ENCODE peak calls at places on chromosomes 1 and 21, in seven cellular contexts. One of them, this sample, is unnamed.

GRCh38 chr1:232542633-232543032 is 87.3 kb downstream of the SIPA1L2 start:
- DNase-seq in IMR-90: no peak
- DNase-seq in sigmoid colon: no peak
- DNase-seq in BJ: no peak
- DNase-seq in left ventricle myocardium inferior: no peak
- DNase-seq in uterus: no peak
- DNase-seq in Panc1: no peak
- DNase-seq in this sample: no peak

GRCh38 chr1:46488343-46489168 is 1.1 kb upstream of the DMBX1 start:
- DNase-seq in left ventricle myocardium inferior: no peak
- DNase-seq in sigmoid colon: no peak
- DNase-seq in IMR-90: peak; percentile 30
- DNase-seq in Panc1: no peak
- DNase-seq in uterus: no peak
- DNase-seq in BJ: no peak
- DNase-seq in this sample: peak; percentile 11

GRCh38 chr1:93692983-93693591 is 11.4 kb upstream of the BCAR3 start:
- DNase-seq in BJ: peak; percentile 59
- DNase-seq in IMR-90: peak; percentile 90
- DNase-seq in left ventricle myocardium inferior: no peak
- DNase-seq in Panc1: peak; percentile 87
- DNase-seq in sigmoid colon: no peak
- DNase-seq in uterus: no peak
- DNase-seq in this sample: peak; percentile 97

GRCh38 chr1:17636612-17637011 is 97.1 kb downstream of the ARHGEF10L start:
- DNase-seq in Panc1: no peak
- DNase-seq in IMR-90: peak; percentile 40
- DNase-seq in left ventricle myocardium inferior: no peak
- DNase-seq in uterus: no peak
- DNase-seq in sigmoid colon: no peak
- DNase-seq in BJ: no peak
- DNase-seq in this sample: peak; percentile 13

GRCh38 chr21:38471766-38472165 is 26.5 kb downstream of the ERG start:
- DNase-seq in Panc1: no peak
- DNase-seq in left ventricle myocardium inferior: no peak
- DNase-seq in sigmoid colon: no peak
- DNase-seq in uterus: no peak
- DNase-seq in IMR-90: no peak
- DNase-seq in BJ: no peak
- DNase-seq in this sample: peak; percentile 47

GRCh38 chr1:67662884-67663283 is 22.1 kb upstream of the GADD45A start:
- DNase-seq in uterus: no peak
- DNase-seq in sigmoid colon: no peak
- DNase-seq in left ventricle myocardium inferior: no peak
- DNase-seq in BJ: no peak
- DNase-seq in IMR-90: no peak
- DNase-seq in Panc1: no peak
- DNase-seq in this sample: no peak

GRCh38 chr1:6861075-6861724 is 75.9 kb downstream of the CAMTA1 start:
- DNase-seq in Panc1: no peak
- DNase-seq in uterus: no peak
- DNase-seq in left ventricle myocardium inferior: no peak
- DNase-seq in IMR-90: no peak
- DNase-seq in BJ: no peak
- DNase-seq in sigmoid colon: no peak
- DNase-seq in this sample: no peak

GRCh38 chr1:33180226-33181037 is 1.4 kb downstream of the TRIM62 start:
- DNase-seq in BJ: no peak
- DNase-seq in sigmoid colon: peak; percentile 95
- DNase-seq in left ventricle myocardium inferior: peak; percentile 94
- DNase-seq in IMR-90: peak; percentile 80
- DNase-seq in Panc1: no peak
- DNase-seq in uterus: peak; percentile 92
- DNase-seq in this sample: peak; percentile 63

GRCh38 chr21:27450216-27450615 is 483.3 kb upstream of the ADAMTS5 start:
- DNase-seq in IMR-90: no peak
- DNase-seq in sigmoid colon: no peak
- DNase-seq in uterus: no peak
- DNase-seq in Panc1: no peak
- DNase-seq in left ventricle myocardium inferior: no peak
- DNase-seq in BJ: no peak
- DNase-seq in this sample: no peak

GRCh38 chr1:6185635-6186382 is 5.7 kb upstream of the CHD5 start:
- DNase-seq in IMR-90: peak; percentile 41
- DNase-seq in Panc1: no peak
- DNase-seq in sigmoid colon: no peak
- DNase-seq in uterus: no peak
- DNase-seq in left ventricle myocardium inferior: no peak
- DNase-seq in BJ: no peak
- DNase-seq in this sample: peak; percentile 29

GRCh38 chr1:36905941-36906340 is 128.4 kb downstream of the GRIK3 start:
- DNase-seq in BJ: no peak
- DNase-seq in uterus: no peak
- DNase-seq in left ventricle myocardium inferior: no peak
- DNase-seq in sigmoid colon: no peak
- DNase-seq in Panc1: no peak
- DNase-seq in IMR-90: no peak
- DNase-seq in this sample: no peak

GRCh38 chr1:226429051-226429461 is 21.2 kb upstream of the PARP1 start:
- DNase-seq in IMR-90: no peak
- DNase-seq in BJ: no peak
- DNase-seq in uterus: no peak
- DNase-seq in sigmoid colon: no peak
- DNase-seq in left ventricle myocardium inferior: no peak
- DNase-seq in Panc1: no peak
- DNase-seq in this sample: peak; percentile 48

GRCh38 chr1:158002630-158003408 is 9.4 kb downstream of the KIRREL1 start:
- DNase-seq in IMR-90: peak; percentile 61
- DNase-seq in Panc1: no peak
- DNase-seq in uterus: no peak
- DNase-seq in BJ: no peak
- DNase-seq in sigmoid colon: no peak
- DNase-seq in left ventricle myocardium inferior: no peak
- DNase-seq in this sample: no peak
- TF ChIP-seq CTCF in IMR-90: no peak
- TF ChIP-seq CTCF in Panc1: no peak
- TF ChIP-seq CTCF in uterus: no peak
- TF ChIP-seq CTCF in BJ: no peak
- TF ChIP-seq CTCF in sigmoid colon: no peak
- TF ChIP-seq CTCF in left ventricle myocardium inferior: no peak
- TF ChIP-seq CTCF in this sample: no peak

GRCh38 chr1:114002492-114003290 is 23.4 kb downstream of the OLFML3 start:
- DNase-seq in BJ: no peak
- DNase-seq in IMR-90: no peak
- DNase-seq in uterus: peak; percentile 50
- DNase-seq in left ventricle myocardium inferior: no peak
- DNase-seq in sigmoid colon: no peak
- DNase-seq in Panc1: no peak
- DNase-seq in this sample: no peak

GRCh38 chr1:114003431-114003830 is 24.2 kb downstream of the OLFML3 start:
- DNase-seq in sigmoid colon: no peak
- DNase-seq in BJ: no peak
- DNase-seq in Panc1: no peak
- DNase-seq in left ventricle myocardium inferior: no peak
- DNase-seq in uterus: no peak
- DNase-seq in IMR-90: no peak
- DNase-seq in this sample: no peak

GRCh38 chr1:113998361-113998760 is 19.1 kb downstream of the OLFML3 start:
- DNase-seq in BJ: no peak
- DNase-seq in sigmoid colon: no peak
- DNase-seq in IMR-90: peak; percentile 15
- DNase-seq in Panc1: no peak
- DNase-seq in left ventricle myocardium inferior: no peak
- DNase-seq in uterus: no peak
- DNase-seq in this sample: no peak

GRCh38 chr1:113995382-113995781 is 16.1 kb downstream of the OLFML3 start:
- DNase-seq in sigmoid colon: no peak
- DNase-seq in uterus: no peak
- DNase-seq in left ventricle myocardium inferior: no peak
- DNase-seq in BJ: no peak
- DNase-seq in IMR-90: no peak
- DNase-seq in Panc1: no peak
- DNase-seq in this sample: no peak

DNA sequence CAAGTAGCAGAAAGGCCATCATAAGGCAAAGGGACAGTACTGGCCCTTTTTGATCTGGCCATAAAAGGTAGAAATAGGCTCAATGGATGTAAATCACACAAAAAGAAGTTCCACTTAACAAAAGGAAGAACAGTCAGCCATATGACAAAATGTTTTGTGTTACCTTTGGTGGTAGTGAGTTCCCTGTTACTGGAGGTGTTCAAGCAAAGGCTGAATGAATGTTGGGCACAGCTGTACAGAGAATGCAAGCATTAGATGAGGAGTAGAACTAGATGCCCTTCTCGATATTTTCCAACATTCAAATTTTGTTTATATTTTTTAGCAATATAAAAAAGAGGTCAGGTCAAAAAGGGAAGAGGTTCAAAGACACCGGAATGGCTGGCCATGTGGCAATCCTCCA is 20.0 kb downstream of the OLFML3 start:
- DNase-seq in IMR-90: no peak
- DNase-seq in uterus: no peak
- DNase-seq in Panc1: no peak
- DNase-seq in BJ: no peak
- DNase-seq in sigmoid colon: no peak
- DNase-seq in left ventricle myocardium inferior: no peak
- DNase-seq in this sample: no peak
- H3K27me3 ChIP-seq in IMR-90: peaks cover 4% of the 10 kb centered on the region
- H3K27me3 ChIP-seq in uterus: no peaks in the 10 kb centered on the region
- H3K27me3 ChIP-seq in Panc1: no peaks in the 10 kb centered on the region
- H3K27me3 ChIP-seq in BJ: peaks cover 4% of the 10 kb centered on the region
- H3K27me3 ChIP-seq in sigmoid colon: no peaks in the 10 kb centered on the region
- H3K27me3 ChIP-seq in left ventricle myocardium inferior: peaks cover 12% of the 10 kb centered on the region
- H3K27me3 ChIP-seq in this sample: no peaks in the 10 kb centered on the region

DNA sequence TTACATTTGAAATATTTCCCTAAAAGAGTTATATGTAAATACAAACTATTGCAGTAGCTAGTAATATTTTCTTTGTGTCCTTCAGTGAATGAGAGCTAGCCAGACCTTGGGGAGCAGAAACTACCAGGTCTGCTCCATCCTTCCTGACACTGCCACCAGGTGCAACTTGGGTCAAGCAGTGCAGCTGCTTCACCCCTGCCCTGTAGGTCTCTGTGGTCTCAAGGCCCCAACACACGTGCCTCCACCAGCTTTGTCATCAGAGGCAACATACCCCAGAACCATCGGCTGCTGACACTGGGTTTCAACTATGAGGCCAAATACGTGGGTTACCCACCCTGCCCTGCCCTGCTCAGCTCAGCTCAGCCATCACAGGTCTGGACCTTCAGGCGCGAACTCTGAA is 181.6 kb downstream of the FCRL5 start:
- DNase-seq in BJ: no peak
- DNase-seq in left ventricle myocardium inferior: no peak
- DNase-seq in IMR-90: no peak
- DNase-seq in uterus: no peak
- DNase-seq in Panc1: no peak
- DNase-seq in sigmoid colon: no peak
- DNase-seq in this sample: no peak
- TF ChIP-seq CTCF in BJ: no peak
- TF ChIP-seq CTCF in left ventricle myocardium inferior: no peak
- TF ChIP-seq CTCF in IMR-90: no peak
- TF ChIP-seq CTCF in uterus: no peak
- TF ChIP-seq CTCF in Panc1: no peak
- TF ChIP-seq CTCF in sigmoid colon: no peak
- TF ChIP-seq CTCF in this sample: no peak

GRCh38 chr1:203453016-203453415 is 22.6 kb upstream of the PRELP start:
- DNase-seq in uterus: no peak
- DNase-seq in sigmoid colon: no peak
- DNase-seq in Panc1: no peak
- DNase-seq in BJ: no peak
- DNase-seq in left ventricle myocardium inferior: no peak
- DNase-seq in IMR-90: no peak
- DNase-seq in this sample: no peak
- H3K27me3 ChIP-seq in uterus: no peaks in the 10 kb centered on the region
- H3K27me3 ChIP-seq in sigmoid colon: no peaks in the 10 kb centered on the region
- H3K27me3 ChIP-seq in Panc1: peaks cover 32% of the 10 kb centered on the region
- H3K27me3 ChIP-seq in BJ: no peaks in the 10 kb centered on the region
- H3K27me3 ChIP-seq in left ventricle myocardium inferior: peaks cover 53% of the 10 kb centered on the region
- H3K27me3 ChIP-seq in IMR-90: peaks cover 48% of the 10 kb centered on the region
- H3K27me3 ChIP-seq in this sample: peaks cover 5% of the 10 kb centered on the region

GRCh38 chr1:157382351-157382750 is 170.0 kb downstream of the FCRL5 start:
- DNase-seq in sigmoid colon: no peak
- DNase-seq in BJ: no peak
- DNase-seq in left ventricle myocardium inferior: no peak
- DNase-seq in Panc1: no peak
- DNase-seq in IMR-90: no peak
- DNase-seq in uterus: no peak
- DNase-seq in this sample: no peak

GRCh38 chr1:157380523-157380922 is 171.8 kb downstream of the FCRL5 start:
- DNase-seq in left ventricle myocardium inferior: no peak
- DNase-seq in BJ: no peak
- DNase-seq in IMR-90: no peak
- DNase-seq in uterus: no peak
- DNase-seq in Panc1: no peak
- DNase-seq in sigmoid colon: no peak
- DNase-seq in this sample: no peak

GRCh38 chr1:157371826-157372225 is 180.5 kb downstream of the FCRL5 start:
- DNase-seq in Panc1: no peak
- DNase-seq in uterus: no peak
- DNase-seq in sigmoid colon: no peak
- DNase-seq in left ventricle myocardium inferior: no peak
- DNase-seq in IMR-90: no peak
- DNase-seq in BJ: no peak
- DNase-seq in this sample: no peak

DNA sequence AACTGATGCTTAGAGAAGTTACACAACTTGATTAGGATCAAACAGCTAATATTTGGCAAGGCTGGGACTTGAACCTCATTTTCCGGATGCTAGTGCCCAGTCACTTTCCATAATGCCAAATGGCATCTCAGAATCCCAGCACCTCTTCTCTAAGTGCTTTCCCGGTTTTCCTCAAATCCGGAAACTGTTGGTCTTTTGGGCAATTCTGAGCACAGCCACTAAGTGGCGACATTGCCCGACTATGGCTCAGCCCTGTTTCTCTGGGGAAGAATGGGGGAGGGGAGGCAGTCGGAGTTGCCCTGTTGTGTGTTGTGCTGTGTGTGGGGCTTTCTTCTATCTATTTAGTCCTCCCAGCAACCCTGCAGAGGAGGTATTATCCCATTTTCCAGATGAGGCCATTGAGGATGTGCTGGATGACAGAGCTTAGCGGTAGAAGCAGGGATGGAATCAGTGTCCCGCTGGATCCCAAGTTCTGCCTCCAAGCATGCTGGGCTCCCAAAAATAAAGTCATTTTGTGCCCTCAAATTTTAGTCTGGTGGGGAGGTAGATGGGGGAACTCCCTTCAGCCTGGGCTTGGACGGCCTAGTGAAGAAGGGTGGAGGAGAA is 175.0 kb downstream of the FCRL5 start:
- DNase-seq in BJ: no peak
- DNase-seq in uterus: no peak
- DNase-seq in left ventricle myocardium inferior: no peak
- DNase-seq in Panc1: no peak
- DNase-seq in IMR-90: peak; percentile 6
- DNase-seq in sigmoid colon: no peak
- DNase-seq in this sample: peak; percentile 27
- TF ChIP-seq CTCF in BJ: peak; percentile 73
- TF ChIP-seq CTCF in uterus: no peak
- TF ChIP-seq CTCF in left ventricle myocardium inferior: peak; percentile 41
- TF ChIP-seq CTCF in Panc1: peak; percentile 77
- TF ChIP-seq CTCF in IMR-90: peak; percentile 64
- TF ChIP-seq CTCF in sigmoid colon: peak; percentile 53
- TF ChIP-seq CTCF in this sample: peak; percentile 66

This sample was measured in bronchial epithelial cell.